ENCODE peak calls at places on chromosome 16, in eight cellular contexts. H, U, E, M, A, L, T and S are unnamed samples.

GRCh38 chr16:46947900-46948547 is 25.4 kb downstream of the DNAJA2 start:
- DNase-seq in H (no peak), U (no peak), T (peak), A (peak), M (no peak), E (no peak), L (no peak), S (peak)

GRCh38 chr16:66830422-66831404 is at the start of gene NAE1:
- DNase-seq in T (peak), E (peak), U (peak), L (peak), M (peak), A (peak), H (peak), S (peak)

GRCh38 chr16:63080736-63081135 is 1044.5 kb upstream of the CDH8 start:
- DNase-seq in U (no peak), A (no peak), H (no peak), L (no peak), E (no peak), M (no peak), T (no peak), S (no peak)

GRCh38 chr16:6573577-6573976 is 759.1 kb upstream of the RBFOX1 start:
- DNase-seq in L (peak), U (no peak), M (peak), T (no peak), E (no peak), A (no peak), H (no peak), S (peak)

GRCh38 chr16:56477096-56477878 is 25.9 kb downstream of the OGFOD1 start:
- DNase-seq in U (no peak), H (peak), E (peak), L (no peak), M (no peak), T (no peak), A (peak), S (no peak)

GRCh38 chr16:84552135-84552534 is 47.7 kb upstream of the MEAK7 start:
- DNase-seq in H (no peak), E (no peak), L (no peak), M (no peak), T (peak), U (no peak), A (no peak), S (no peak)

GRCh38 chr16:83713597-83713996 is 94.2 kb upstream of the HSBP1 start:
- DNase-seq in H (no peak), E (no peak), T (no peak), U (no peak), A (no peak), M (no peak), L (no peak), S (no peak)

GRCh38 chr16:22008215-22009142 is 568 bp downstream of the MOSMO start:
- DNase-seq in T (peak), H (no peak), U (no peak), A (no peak), E (no peak), M (peak), L (peak), S (peak)

GRCh38 chr16:29893553-29893952 is 5.8 kb downstream of the SEZ6L2 start:
- DNase-seq in A (no peak), M (no peak), T (no peak), E (no peak), U (no peak), H (no peak), L (no peak), S (no peak)

GRCh38 chr16:50263940-50264929 is 2.1 kb upstream of the ADCY7 start:
- DNase-seq in L (no peak), H (no peak), T (no peak), A (no peak), M (no peak), U (no peak), E (no peak), S (no peak)

GRCh38 chr16:2039286-2040030 is 8.2 kb downstream of the NTHL1 start:
- DNase-seq in M (no peak), U (peak), L (peak), T (no peak), H (no peak), E (peak), A (no peak), S (no peak)

GRCh38 chr16:2038359-2039285 is 9.0 kb downstream of the NTHL1 start:
- DNase-seq in U (no peak), M (no peak), L (no peak), A (no peak), E (no peak), T (no peak), H (no peak), S (no peak)

GRCh38 chr16:2042171-2042570 is 5.5 kb downstream of the NTHL1 start:
- DNase-seq in T (no peak), M (no peak), A (no peak), L (peak), U (no peak), E (no peak), H (no peak), S (no peak)

GRCh38 chr16:2040031-2040430 is 7.6 kb downstream of the NTHL1 start:
- DNase-seq in H (no peak), E (no peak), T (no peak), M (no peak), U (no peak), A (no peak), L (no peak), S (no peak)

DNA sequence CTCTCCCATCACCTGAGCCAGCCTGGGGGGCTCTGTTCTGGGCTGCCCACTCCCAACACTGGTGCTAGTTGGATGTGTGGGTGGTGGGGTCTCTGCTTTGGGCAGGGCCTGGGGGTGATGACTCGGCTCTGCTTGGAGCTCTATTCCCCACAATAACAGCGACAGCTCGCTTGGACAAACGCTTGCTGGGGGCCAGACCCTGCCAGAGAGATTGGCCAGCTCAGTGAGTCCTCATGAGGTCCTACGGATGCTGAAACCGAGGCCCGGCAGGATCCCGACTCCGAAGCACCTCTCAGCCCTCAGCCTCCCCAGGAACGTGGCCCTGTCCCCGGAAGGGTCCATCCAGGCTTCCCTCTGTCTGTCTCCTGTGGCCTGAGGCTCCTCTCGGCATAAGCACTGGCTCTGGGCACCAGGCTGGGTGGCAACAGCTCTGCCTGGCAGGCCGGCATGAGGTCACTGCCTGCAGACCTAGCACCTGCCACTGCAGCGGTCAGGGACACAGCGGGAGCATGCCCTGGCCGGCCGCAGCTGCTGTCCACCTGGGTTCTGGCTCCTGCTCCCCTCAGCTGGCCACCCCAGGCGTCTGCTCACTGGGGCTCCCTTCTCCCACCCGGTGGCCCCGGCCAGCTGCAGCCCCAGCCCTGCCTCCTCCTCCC is 7.1 kb downstream of the NTHL1 start:
- DNase-seq in M (no peak), U (no peak), A (no peak), H (no peak), L (peak), E (no peak), T (no peak), S (no peak)
- TF ChIP-seq CTCF in M (no peak), U (no peak), A (no peak), H (no peak), L (no peak), E (no peak), T (no peak), S (no peak)

GRCh38 chr16:57568173-57568678 is 25.8 kb downstream of the ADGRG5 start:
- DNase-seq in A (no peak), T (no peak), L (no peak), M (no peak), E (no peak), H (no peak), U (no peak), S (no peak)

GRCh38 chr16:57567691-57568090 is 25.2 kb downstream of the ADGRG5 start:
- DNase-seq in H (no peak), U (peak), M (no peak), T (no peak), A (no peak), E (no peak), L (no peak), S (no peak)

GRCh38 chr16:57564571-57565270 is 22.3 kb downstream of the ADGRG5 start:
- DNase-seq in U (peak), M (no peak), T (no peak), A (no peak), L (no peak), E (no peak), H (peak), S (no peak)

GRCh38 chr16:57565461-57565860 is 23.0 kb downstream of the ADGRG5 start:
- DNase-seq in E (no peak), H (no peak), M (no peak), U (no peak), A (no peak), T (no peak), L (no peak), S (no peak)

GRCh38 chr16:57566436-57566835 is 24.0 kb downstream of the ADGRG5 start:
- DNase-seq in U (peak), L (no peak), A (no peak), M (no peak), E (no peak), T (no peak), H (no peak), S (no peak)
- TF ChIP-seq CTCF in U (no peak), L (no peak), A (no peak), M (no peak), E (no peak), T (no peak), H (no peak), S (no peak)

GRCh38 chr16:80319181-80319580 is 221.6 kb upstream of the DYNLRB2 start:
- DNase-seq in H (no peak), A (no peak), E (no peak), U (no peak), T (no peak), M (no peak), L (no peak), S (no peak)
- TF ChIP-seq CTCF in H (no peak), A (no peak), E (peak), U (no peak), T (no peak), M (no peak), L (no peak), S (no peak)

GRCh38 chr16:85750021-85750826 is 672 bp downstream of the C16orf74 start:
- DNase-seq in L (peak), E (no peak), M (no peak), H (no peak), A (no peak), U (no peak), T (peak), S (peak)
- TF ChIP-seq CTCF in L (no peak), E (no peak), M (no peak), H (no peak), A (peak), U (no peak), T (no peak), S (no peak)

GRCh38 chr16:19523559-19524355 is at the start of gene CCP110:
- DNase-seq in A (peak), H (peak), T (peak), L (peak), M (peak), E (peak), U (peak), S (peak)

GRCh38 chr16:19528666-19529065 is 4.9 kb downstream of the CCP110 start:
- DNase-seq in U (no peak), L (no peak), T (no peak), E (no peak), M (no peak), A (no peak), H (no peak), S (no peak)

GRCh38 chr16:19524356-19524865 is 669 bp downstream of the CCP110 start:
- DNase-seq in U (no peak), T (no peak), L (no peak), E (no peak), M (no peak), H (no peak), A (no peak), S (no peak)

GRCh38 chr16:19524866-19525723 is 1.4 kb downstream of the CCP110 start:
- DNase-seq in U (no peak), T (no peak), M (no peak), H (no peak), L (no peak), E (no peak), A (no peak), S (no peak)

DNA sequence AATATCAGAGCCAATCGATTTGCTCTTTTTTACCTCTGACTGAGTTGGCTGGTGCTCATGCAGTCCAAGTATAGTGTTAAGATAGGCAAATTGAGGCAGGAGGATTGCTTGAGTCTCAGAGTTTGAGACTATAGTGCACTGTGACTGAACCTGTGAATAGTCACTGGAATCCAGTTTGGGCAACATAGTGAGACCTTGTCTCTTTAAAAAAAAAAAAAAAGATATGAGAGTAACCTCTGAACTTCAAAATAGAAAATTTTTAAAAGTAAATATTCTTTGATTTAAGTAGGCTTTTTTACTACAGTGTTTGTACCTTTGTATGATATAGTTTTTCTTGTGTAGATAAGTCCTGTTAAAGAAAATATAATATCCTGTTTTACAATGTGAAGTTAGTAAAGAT is 3.4 kb downstream of the CCP110 start:
- DNase-seq in A (no peak), T (no peak), H (no peak), U (no peak), M (no peak), L (no peak), E (no peak), S (no peak)
- TF ChIP-seq CTCF in A (no peak), T (no peak), H (no peak), U (no peak), M (no peak), L (no peak), E (no peak), S (no peak)

DNA sequence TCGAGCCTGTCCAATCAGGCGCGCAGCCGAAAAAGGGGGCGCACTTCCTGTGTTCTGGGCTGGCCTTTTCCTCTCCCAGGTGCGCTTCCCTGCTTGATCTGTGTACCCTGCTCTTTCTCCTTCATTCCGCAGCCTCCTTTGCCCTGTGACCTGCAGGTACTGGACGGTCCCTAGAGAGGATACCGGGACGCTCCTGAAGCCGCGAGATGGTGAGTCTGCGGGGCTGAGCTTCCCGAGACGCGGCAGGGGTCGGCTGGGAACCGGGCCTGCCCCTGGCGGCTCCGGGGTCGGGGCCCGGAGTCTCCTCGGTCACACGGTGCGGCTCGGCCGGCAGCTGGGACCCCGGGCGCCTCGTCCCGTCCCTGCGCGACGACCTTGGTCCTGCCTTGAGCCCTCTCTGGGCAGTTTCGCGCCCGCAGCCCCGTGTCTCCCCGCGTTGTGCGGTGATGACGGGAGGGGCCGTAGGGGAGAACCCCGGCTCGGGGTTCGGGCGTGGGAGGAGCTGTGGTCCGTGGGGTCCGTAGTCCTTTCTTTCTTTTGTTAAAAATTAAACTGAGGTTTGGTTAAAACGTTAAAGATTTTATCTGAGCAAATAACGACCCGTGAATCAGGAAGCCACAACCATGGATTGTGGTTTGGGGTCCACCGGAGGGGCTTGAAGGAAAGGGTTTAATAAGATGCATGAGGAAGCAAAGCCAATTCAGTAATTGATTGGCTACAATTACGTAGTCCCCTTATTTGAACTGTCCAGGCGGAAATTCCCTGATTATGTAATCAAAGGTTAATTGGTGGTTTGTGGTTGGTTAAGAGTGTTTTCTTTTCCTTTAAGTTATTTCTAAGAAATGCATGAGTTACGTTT is 172.8 kb upstream of the ZNF267 start:
- DNase-seq in H (peak), U (peak), T (peak), L (peak), E (no peak), M (peak), A (no peak), S (peak)
- TF ChIP-seq CTCF in H (peak), U (peak), T (no peak), L (no peak), E (peak), M (peak), A (peak), S (no peak)